ENCODE peak calls at places on chromosomes 5 and 9, in eight cellular contexts. D, O, H, Y, P, Q, X and M are unnamed samples.

GRCh38 chr5:173331956-173332479 is 3.8 kb upstream of the STC2 start:
- DNase-seq in D (peak; percentile 74), O (peak; percentile 81), H (peak; percentile 66), Y (peak; percentile 86), P (no peak), Q (peak; percentile 61), X (peak; percentile 58), M (peak; percentile 71)

GRCh38 chr5:153630546-153630945 is 140.1 kb downstream of the GRIA1 start:
- DNase-seq in D (no peak), O (no peak), H (no peak), Y (no peak), P (no peak), Q (no peak), X (no peak), M (no peak)

GRCh38 chr5:52922384-52922783 is 66.8 kb upstream of the ITGA2 start:
- DNase-seq in D (peak; percentile 87), O (no peak), H (no peak), Y (peak; percentile 88), P (no peak), Q (peak; percentile 39), X (no peak), M (no peak)

GRCh38 chr9:35341585-35341984 is 148.3 kb upstream of the RUSC2 start:
- DNase-seq in D (peak; percentile 41), O (peak; percentile 65), H (no peak), Y (peak; percentile 88), P (no peak), Q (peak; percentile 59), X (no peak), M (no peak)

GRCh38 chr5:73482383-73483193 is 15.7 kb upstream of the BTF3 start:
- DNase-seq in D (peak; percentile 65), O (no peak), H (no peak), Y (peak; percentile 62), P (no peak), Q (peak; percentile 81), X (no peak), M (no peak)

GRCh38 chr9:87711857-87712800 is 13.8 kb upstream of the CTSL start:
- DNase-seq in D (peak; percentile 61), O (peak; percentile 32), H (no peak), Y (peak; percentile 96), P (no peak), Q (no peak), X (no peak), M (no peak)

GRCh38 chr5:81140942-81141341 is 92.2 kb upstream of the CKMT2 start:
- DNase-seq in D (no peak), O (peak; percentile 37), H (no peak), Y (peak; percentile 70), P (no peak), Q (no peak), X (no peak), M (no peak)

GRCh38 chr9:74960548-74960947 is 7.8 kb upstream of the C9orf40 start:
- DNase-seq in D (peak; percentile 62), O (no peak), H (no peak), Y (peak; percentile 77), P (no peak), Q (no peak), X (no peak), M (no peak)

GRCh38 chr9:36154213-36154952 is 14.8 kb upstream of the CCIN start:
- DNase-seq in D (peak; percentile 73), O (peak; percentile 61), H (no peak), Y (peak; percentile 70), P (no peak), Q (no peak), X (no peak), M (peak; percentile 56)

GRCh38 chr5:90548069-90548593 is 10.5 kb upstream of the ADGRV1 start:
- DNase-seq in D (peak; percentile 54), O (no peak), H (no peak), Y (no peak), P (no peak), Q (peak; percentile 94), X (peak; percentile 10), M (no peak)

GRCh38 chr9:84937086-84937670 is 267.6 kb downstream of the NTRK2 start:
- DNase-seq in D (no peak), O (no peak), H (no peak), Y (no peak), P (no peak), Q (no peak), X (no peak), M (no peak)

GRCh38 chr9:127397722-127398647 is 1.0 kb downstream of the SLC2A8 start:
- DNase-seq in D (no peak), O (peak; percentile 55), H (no peak), Y (peak; percentile 13), P (no peak), Q (no peak), X (no peak), M (no peak)

GRCh38 chr5:14208071-14209021 is 65.2 kb downstream of the TRIO start:
- DNase-seq in D (peak; percentile 85), O (no peak), H (no peak), Y (peak; percentile 87), P (no peak), Q (peak; percentile 25), X (no peak), M (no peak)

GRCh38 chr9:130128251-130128650 is 44.0 kb upstream of the NCS1 start:
- DNase-seq in D (peak; percentile 37), O (no peak), H (peak; percentile 79), Y (no peak), P (peak; percentile 59), Q (no peak), X (no peak), M (no peak)

GRCh38 chr5:139514486-139514856 is 31.9 kb upstream of the STING1 start:
- DNase-seq in D (peak; percentile 38), O (no peak), H (no peak), Y (no peak), P (no peak), Q (no peak), X (no peak), M (no peak)

GRCh38 chr5:100406640-100407039 is 128.5 kb upstream of the FAM174A start:
- DNase-seq in D (no peak), O (no peak), H (no peak), Y (no peak), P (no peak), Q (peak; percentile 71), X (no peak), M (peak; percentile 20)

GRCh38 chr5:157651011-157651611 is 1.1 kb downstream of the SOX30 start:
- DNase-seq in D (no peak), O (no peak), H (no peak), Y (no peak), P (no peak), Q (no peak), X (no peak), M (no peak)

GRCh38 chr9:95055851-95056551 is 261.5 kb downstream of the FANCC start:
- DNase-seq in D (no peak), O (no peak), H (no peak), Y (peak; percentile 68), P (no peak), Q (peak; percentile 64), X (no peak), M (peak; percentile 65)

GRCh38 chr5:140182803-140183367 is 7.9 kb downstream of the CYSTM1 start:
- DNase-seq in D (no peak), O (peak; percentile 43), H (no peak), Y (peak; percentile 77), P (no peak), Q (no peak), X (peak; percentile 7), M (no peak)

GRCh38 chr5:149902177-149902576 is 42.4 kb downstream of the PDE6A start:
- DNase-seq in D (no peak), O (no peak), H (no peak), Y (no peak), P (no peak), Q (no peak), X (no peak), M (no peak)

GRCh38 chr5:150213530-150213929 is 23.7 kb downstream of the SLC6A7 start:
- DNase-seq in D (peak; percentile 18), O (no peak), H (no peak), Y (peak; percentile 68), P (no peak), Q (no peak), X (no peak), M (no peak)

GRCh38 chr5:88875609-88876234 is 7.3 kb downstream of the MEF2C start:
- DNase-seq in D (no peak), O (no peak), H (no peak), Y (no peak), P (no peak), Q (no peak), X (no peak), M (no peak)

GRCh38 chr5:60636001-60636400 is 64.0 kb downstream of the DEPDC1B start:
- DNase-seq in D (no peak), O (no peak), H (no peak), Y (no peak), P (no peak), Q (no peak), X (no peak), M (no peak)

GRCh38 chr9:129148463-129149204 is 29.4 kb downstream of the IER5L start:
- DNase-seq in D (no peak), O (no peak), H (no peak), Y (no peak), P (no peak), Q (no peak), X (no peak), M (no peak)

GRCh38 chr5:164052536-164053090 is 547.2 kb downstream of the MAT2B start:
- DNase-seq in D (no peak), O (no peak), H (no peak), Y (no peak), P (no peak), Q (no peak), X (no peak), M (no peak)

GRCh38 chr5:78985407-78986223 is 505 bp upstream of the ARSB start:
- DNase-seq in D (peak; percentile 76), O (peak; percentile 34), H (peak; percentile 6), Y (peak; percentile 41), P (peak; percentile 29), Q (peak; percentile 25), X (no peak), M (no peak)

GRCh38 chr5:11904270-11904906 is at the start of gene CTNND2:
- DNase-seq in D (no peak), O (no peak), H (no peak), Y (no peak), P (no peak), Q (no peak), X (peak; percentile 39), M (peak; percentile 57)

GRCh38 chr5:53543401-53543800 is 17.0 kb upstream of the NDUFS4 start:
- DNase-seq in D (peak; percentile 39), O (no peak), H (no peak), Y (peak; percentile 56), P (no peak), Q (no peak), X (no peak), M (no peak)

GRCh38 chr5:51651476-51651875 is 268.2 kb downstream of the ISL1 start:
- DNase-seq in D (peak; percentile 8), O (no peak), H (no peak), Y (no peak), P (no peak), Q (no peak), X (no peak), M (no peak)

GRCh38 chr9:441131-441530 is 226.5 kb downstream of the DOCK8 start:
- DNase-seq in D (no peak), O (no peak), H (no peak), Y (no peak), P (no peak), Q (no peak), X (no peak), M (no peak)

GRCh38 chr9:125529107-125529506 is 177.9 kb downstream of the MAPKAP1 start:
- DNase-seq in D (no peak), O (no peak), H (no peak), Y (no peak), P (no peak), Q (no peak), X (no peak), M (no peak)

GRCh38 chr5:157193699-157194424 is 13.2 kb downstream of the ITK start:
- DNase-seq in D (no peak), O (no peak), H (peak; percentile 47), Y (no peak), P (no peak), Q (no peak), X (no peak), M (no peak)

GRCh38 chr5:53478411-53479044 is 1.9 kb upstream of the FST start:
- DNase-seq in D (peak; percentile 72), O (no peak), H (no peak), Y (peak; percentile 71), P (no peak), Q (peak; percentile 83), X (no peak), M (peak; percentile 72)

GRCh38 chr5:44538831-44539539 is 149.8 kb upstream of the FGF10 start:
- DNase-seq in D (no peak), O (no peak), H (no peak), Y (peak; percentile 0), P (no peak), Q (no peak), X (no peak), M (no peak)